ENCODE peak calls at places on chromosomes 4 and X, in five cellular contexts. One of them, this sample, is unnamed.

GRCh38 chr4:95409127-95409526 is 139.6 kb downstream of the UNC5C start:
- DNase-seq in K562: no peak
- DNase-seq in H1: no peak
- DNase-seq in suprapubic skin: no peak
- DNase-seq in transverse colon: no peak
- DNase-seq in this sample: no peak

GRCh38 chrX:134692990-134693389 is 34.7 kb upstream of the PLAC1 start:
- DNase-seq in K562: no peak
- DNase-seq in H1: no peak
- DNase-seq in suprapubic skin: no peak
- DNase-seq in transverse colon: no peak
- DNase-seq in this sample: no peak

GRCh38 chrX:43693602-43694406 is 37.7 kb downstream of the MAOA start:
- DNase-seq in K562: no peak
- DNase-seq in H1: no peak
- DNase-seq in suprapubic skin: no peak
- DNase-seq in transverse colon: no peak
- DNase-seq in this sample: no peak

GRCh38 chr4:20984011-20984836 is 284.0 kb downstream of the PACRGL start:
- DNase-seq in K562: no peak
- DNase-seq in H1: peak
- DNase-seq in suprapubic skin: no peak
- DNase-seq in transverse colon: peak
- DNase-seq in this sample: no peak

GRCh38 chr4:98653006-98653405 is 5.4 kb downstream of the TSPAN5 start:
- DNase-seq in K562: no peak
- DNase-seq in H1: no peak
- DNase-seq in suprapubic skin: no peak
- DNase-seq in transverse colon: no peak
- DNase-seq in this sample: no peak

GRCh38 chr4:66791686-66792085 is 753.6 kb downstream of the CENPC start:
- DNase-seq in K562: no peak
- DNase-seq in H1: no peak
- DNase-seq in suprapubic skin: no peak
- DNase-seq in transverse colon: no peak
- DNase-seq in this sample: no peak

GRCh38 chr4:147790412-147790811 is 58.5 kb downstream of the ARHGAP10 start:
- DNase-seq in K562: no peak
- DNase-seq in H1: no peak
- DNase-seq in suprapubic skin: no peak
- DNase-seq in transverse colon: no peak
- DNase-seq in this sample: no peak

GRCh38 chr4:5632571-5632970 is 75.8 kb downstream of the EVC2 start:
- DNase-seq in K562: no peak
- DNase-seq in H1: no peak
- DNase-seq in suprapubic skin: no peak
- DNase-seq in transverse colon: no peak
- DNase-seq in this sample: no peak

GRCh38 chr4:8151165-8151650 is 7.4 kb downstream of the ABLIM2 start:
- DNase-seq in K562: no peak
- DNase-seq in H1: no peak
- DNase-seq in suprapubic skin: no peak
- DNase-seq in transverse colon: no peak
- DNase-seq in this sample: no peak

GRCh38 chr4:99305638-99306380 is 15.0 kb upstream of the ADH1A start:
- DNase-seq in K562: no peak
- DNase-seq in H1: no peak
- DNase-seq in suprapubic skin: no peak
- DNase-seq in transverse colon: no peak
- DNase-seq in this sample: no peak

GRCh38 chr4:3112979-3113469 is 38.5 kb downstream of the HTT start:
- DNase-seq in K562: no peak
- DNase-seq in H1: no peak
- DNase-seq in suprapubic skin: no peak
- DNase-seq in transverse colon: no peak
- DNase-seq in this sample: no peak

GRCh38 chrX:29478336-29479069 is 736.9 kb upstream of the MAGEB2 start:
- DNase-seq in K562: peak
- DNase-seq in H1: peak
- DNase-seq in suprapubic skin: no peak
- DNase-seq in transverse colon: peak
- DNase-seq in this sample: no peak

GRCh38 chrX:1481636-1482529 is 29.2 kb upstream of the ASMTL start:
- DNase-seq in K562: peak
- DNase-seq in H1: no peak
- DNase-seq in suprapubic skin: peak
- DNase-seq in transverse colon: peak
- DNase-seq in this sample: peak

GRCh38 chrX:49308604-49309269 is 5.3 kb downstream of the GAGE10 start:
- DNase-seq in K562: peak
- DNase-seq in H1: no peak
- DNase-seq in suprapubic skin: no peak
- DNase-seq in transverse colon: no peak
- DNase-seq in this sample: no peak

GRCh38 chr4:17962171-17962570 is 59.4 kb downstream of the LCORL start:
- DNase-seq in K562: no peak
- DNase-seq in H1: no peak
- DNase-seq in suprapubic skin: no peak
- DNase-seq in transverse colon: no peak
- DNase-seq in this sample: no peak

GRCh38 chrX:149505671-149506070 is 565 bp upstream of the IDS start:
- DNase-seq in K562: no peak
- DNase-seq in H1: no peak
- DNase-seq in suprapubic skin: no peak
- DNase-seq in transverse colon: no peak
- DNase-seq in this sample: no peak

GRCh38 chrX:149504915-149505651 is at the start of gene IDS:
- DNase-seq in K562: peak
- DNase-seq in H1: peak
- DNase-seq in suprapubic skin: peak
- DNase-seq in transverse colon: peak
- DNase-seq in this sample: peak

GRCh38 chrX:149506349-149506748 is 1.2 kb upstream of the IDS start:
- DNase-seq in K562: no peak
- DNase-seq in H1: no peak
- DNase-seq in suprapubic skin: no peak
- DNase-seq in transverse colon: no peak
- DNase-seq in this sample: no peak

GRCh38 chrX:149508467-149508866 is 3.4 kb upstream of the IDS start:
- DNase-seq in K562: no peak
- DNase-seq in H1: no peak
- DNase-seq in suprapubic skin: no peak
- DNase-seq in transverse colon: no peak
- DNase-seq in this sample: no peak

DNA sequence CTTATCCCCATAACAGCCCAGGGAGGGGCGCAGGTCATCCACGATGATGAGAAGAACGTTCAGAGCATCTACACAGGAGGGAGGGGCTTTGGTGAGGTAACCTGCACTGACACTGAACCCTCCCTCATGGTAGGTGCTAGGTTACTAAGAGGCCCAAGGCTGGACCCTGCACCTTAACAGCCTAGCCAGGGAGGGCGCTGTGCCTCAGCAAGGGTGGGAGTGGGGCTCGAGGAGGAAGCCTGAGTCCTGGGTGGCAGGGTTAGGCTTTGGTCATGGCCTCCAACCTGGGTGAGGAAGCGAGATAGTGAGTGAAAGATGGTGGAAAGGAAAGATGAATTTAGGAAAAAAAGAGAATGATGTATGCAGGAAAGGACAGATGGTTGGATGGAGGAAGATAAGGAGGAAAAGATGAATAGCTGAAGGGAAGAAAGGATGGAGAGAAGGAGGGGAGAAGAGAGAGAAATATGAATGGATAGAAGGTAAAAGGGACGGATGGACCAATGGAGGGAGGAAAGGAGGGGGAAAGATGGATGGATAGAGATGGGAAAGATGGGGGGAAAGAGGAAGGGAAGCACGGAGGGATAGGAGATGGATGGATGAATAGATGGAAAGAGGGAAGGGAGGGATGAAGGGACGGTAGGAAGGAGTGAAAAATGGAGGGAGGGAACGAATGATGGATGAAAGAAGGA is 736 bp downstream of the IDS start:
- DNase-seq in K562: peak
- DNase-seq in H1: peak
- DNase-seq in suprapubic skin: no peak
- DNase-seq in transverse colon: peak
- DNase-seq in this sample: no peak
- TF ChIP-seq POLR2AphosphoS5 in K562: no peak
- TF ChIP-seq POLR2AphosphoS5 in H1: no peak
- TF ChIP-seq POLR2AphosphoS5 in suprapubic skin: no peak
- TF ChIP-seq POLR2AphosphoS5 in transverse colon: no peak
- TF ChIP-seq POLR2AphosphoS5 in this sample: no peak

DNA sequence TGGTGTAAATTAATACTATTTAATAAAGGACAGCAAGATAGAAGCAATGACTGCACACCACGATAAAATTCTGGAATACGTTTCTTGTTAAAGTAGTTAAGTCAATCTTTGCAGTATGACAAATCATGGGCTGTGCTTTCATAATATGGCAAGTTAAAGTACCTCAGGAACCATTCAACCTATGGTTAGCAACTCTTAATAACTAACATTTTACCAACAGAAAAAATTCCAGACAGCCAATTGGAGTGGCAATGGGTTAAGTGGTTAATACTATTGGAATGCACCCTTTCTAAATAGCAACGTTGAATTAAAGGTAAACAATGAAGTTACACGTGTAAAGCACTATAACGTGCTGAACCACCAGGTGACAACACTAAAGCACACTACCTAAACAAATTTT is 72.4 kb upstream of the ZCCHC13 start:
- DNase-seq in K562: no peak
- DNase-seq in H1: no peak
- DNase-seq in suprapubic skin: no peak
- DNase-seq in transverse colon: no peak
- DNase-seq in this sample: no peak
- TF ChIP-seq CTCF in K562: no peak
- TF ChIP-seq CTCF in H1: no peak
- TF ChIP-seq CTCF in suprapubic skin: no peak
- TF ChIP-seq CTCF in transverse colon: no peak
- TF ChIP-seq CTCF in this sample: no peak

DNA sequence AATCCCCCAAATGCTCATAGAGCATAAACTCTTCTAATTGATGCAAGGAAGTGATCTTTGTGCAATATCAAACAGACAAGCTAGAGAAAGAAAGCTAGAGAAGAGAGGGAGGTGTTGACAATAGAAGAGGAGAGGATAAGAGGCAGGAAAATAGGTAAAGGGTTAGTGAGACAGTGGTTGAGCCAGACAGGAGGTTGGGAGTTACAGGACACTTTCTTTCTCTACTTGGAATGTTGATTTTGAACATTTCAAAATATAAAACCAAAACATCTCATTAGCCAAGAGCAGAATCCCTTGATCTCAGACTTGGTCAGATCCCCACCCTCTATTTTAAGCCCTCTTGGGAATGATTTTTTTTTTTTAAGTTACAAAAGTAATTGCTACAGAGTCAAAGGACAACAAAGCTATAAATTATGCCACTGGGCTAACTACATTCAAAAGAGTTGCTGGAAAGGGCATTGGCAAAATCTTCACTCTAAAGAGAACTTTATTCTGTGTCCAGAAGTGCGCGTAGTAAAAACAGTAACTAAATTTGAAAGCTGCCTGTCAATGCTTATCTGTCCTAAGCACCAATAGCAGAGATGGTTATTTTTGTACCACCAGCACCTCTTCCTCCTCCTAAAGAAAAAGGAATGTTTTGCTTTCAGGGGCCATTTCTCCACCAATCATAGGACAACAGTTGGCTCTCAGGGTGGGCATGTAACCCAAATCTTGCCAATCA is 133.8 kb downstream of the PDGFC start:
- DNase-seq in K562: no peak
- DNase-seq in H1: no peak
- DNase-seq in suprapubic skin: no peak
- DNase-seq in transverse colon: no peak
- DNase-seq in this sample: no peak
- TF ChIP-seq POLR2AphosphoS5 in K562: no peak
- TF ChIP-seq POLR2AphosphoS5 in H1: no peak
- TF ChIP-seq POLR2AphosphoS5 in suprapubic skin: no peak
- TF ChIP-seq POLR2AphosphoS5 in transverse colon: no peak
- TF ChIP-seq POLR2AphosphoS5 in this sample: no peak

GRCh38 chr4:1084796-1085403 is 28.5 kb downstream of the RNF212 start:
- DNase-seq in K562: no peak
- DNase-seq in H1: no peak
- DNase-seq in suprapubic skin: peak
- DNase-seq in transverse colon: no peak
- DNase-seq in this sample: no peak

GRCh38 chr4:1085404-1085799 is 28.0 kb downstream of the RNF212 start:
- DNase-seq in K562: no peak
- DNase-seq in H1: no peak
- DNase-seq in suprapubic skin: peak
- DNase-seq in transverse colon: no peak
- DNase-seq in this sample: peak

GRCh38 chr4:1087371-1087770 is 26.0 kb downstream of the RNF212 start:
- DNase-seq in K562: no peak
- DNase-seq in H1: no peak
- DNase-seq in suprapubic skin: peak
- DNase-seq in transverse colon: no peak
- DNase-seq in this sample: no peak

GRCh38 chr4:1084394-1084793 is 29.0 kb downstream of the RNF212 start:
- DNase-seq in K562: no peak
- DNase-seq in H1: no peak
- DNase-seq in suprapubic skin: peak
- DNase-seq in transverse colon: no peak
- DNase-seq in this sample: no peak

GRCh38 chr4:1086011-1086410 is 27.4 kb downstream of the RNF212 start:
- DNase-seq in K562: no peak
- DNase-seq in H1: no peak
- DNase-seq in suprapubic skin: peak
- DNase-seq in transverse colon: no peak
- DNase-seq in this sample: peak
- TF ChIP-seq CTCF in K562: no peak
- TF ChIP-seq CTCF in H1: no peak
- TF ChIP-seq CTCF in suprapubic skin: no peak
- TF ChIP-seq CTCF in transverse colon: no peak
- TF ChIP-seq CTCF in this sample: no peak

GRCh38 chr4:177879851-177880250 is 437.6 kb upstream of the AGA start:
- DNase-seq in K562: peak
- DNase-seq in H1: peak
- DNase-seq in suprapubic skin: no peak
- DNase-seq in transverse colon: no peak
- DNase-seq in this sample: no peak
- TF ChIP-seq POLR2AphosphoS5 in K562: no peak
- TF ChIP-seq POLR2AphosphoS5 in H1: no peak
- TF ChIP-seq POLR2AphosphoS5 in suprapubic skin: no peak
- TF ChIP-seq POLR2AphosphoS5 in transverse colon: no peak
- TF ChIP-seq POLR2AphosphoS5 in this sample: no peak